ENCODE peak calls at places on chromosomes 12 and 14, in nine cellular contexts. V is stimulated activated effector memory CD8-positive, alpha-beta T cell treated with anti-CD3 and anti-CD28 coated beads, Interleukin-12 subunit alpha, Interleukin-12 subunit beta, amount 100 ng/mL, for 72 hours; F is left lung; W is left cardiac atrium; A is heart left ventricle; L is body of pancreas; G is activated CD8-positive, alpha-beta memory T cell treated with anti-CD3 and anti-CD28 coated beads, Interleukin-2, amount 10 ng/mL, durations not matched to agents 7 days and 5 days; P is PC-3; S is naive thymus-derived CD8-positive, alpha-beta T cell. O is an unnamed sample.

GRCh38 chr14:101843665-101844064 is 82.2 kb downstream of the PPP2R5C start:
- ATAC-seq in V (peak; percentile 78), F (peak; percentile 53), W (no peak), A (no peak), L (no peak), G (peak; percentile 63), P (peak; percentile 20), S (peak; percentile 72), O (peak; percentile 58)

GRCh38 chr12:109958374-109958773 is 37.8 kb downstream of the GIT2 start:
- ATAC-seq in V (no peak), F (no peak), W (no peak), A (no peak), L (no peak), G (no peak), P (no peak), S (no peak), O (no peak)

GRCh38 chr14:99883866-99884650 is 90.8 kb downstream of the EML1 start:
- ATAC-seq in V (no peak), F (no peak), W (no peak), A (no peak), L (no peak), G (no peak), P (no peak), S (no peak), O (no peak)

GRCh38 chr12:108782971-108783370 is 51.7 kb upstream of the CORO1C start:
- ATAC-seq in V (no peak), F (no peak), W (no peak), A (no peak), L (no peak), G (no peak), P (no peak), S (no peak), O (no peak)

GRCh38 chr14:93007225-93007997 is 84.5 kb downstream of the CHGA start:
- ATAC-seq in V (peak; percentile 39), F (peak; percentile 61), W (peak; percentile 48), A (peak; percentile 44), L (no peak), G (no peak), P (peak; percentile 92), S (no peak), O (no peak)

GRCh38 chr12:18799561-18799960 is 61.6 kb downstream of the CAPZA3 start:
- ATAC-seq in V (no peak), F (no peak), W (peak; percentile 44), A (no peak), L (no peak), G (no peak), P (peak; percentile 29), S (no peak), O (no peak)

GRCh38 chr12:78470354-78471195 is 394.0 kb upstream of the SYT1 start:
- ATAC-seq in V (no peak), F (peak; percentile 70), W (no peak), A (no peak), L (no peak), G (no peak), P (peak; percentile 80), S (no peak), O (no peak)

GRCh38 chr12:112103758-112104504 is 4.7 kb downstream of the NAA25 start:
- ATAC-seq in V (no peak), F (no peak), W (no peak), A (no peak), L (no peak), G (no peak), P (no peak), S (no peak), O (no peak)

GRCh38 chr14:75831455-75831854 is 150.3 kb downstream of the TGFB3 start:
- ATAC-seq in V (peak; percentile 60), F (peak; percentile 87), W (peak; percentile 79), A (peak; percentile 87), L (peak; percentile 89), G (peak; percentile 58), P (peak; percentile 62), S (peak; percentile 86), O (peak; percentile 72)

GRCh38 chr12:46224401-46224800 is 44.4 kb downstream of the SLC38A1 start:
- ATAC-seq in V (no peak), F (no peak), W (peak; percentile 93), A (peak; percentile 94), L (peak; percentile 45), G (no peak), P (no peak), S (no peak), O (no peak)

GRCh38 chr14:23437142-23438129 is 2.0 kb upstream of the MYH7 start:
- ATAC-seq in V (no peak), F (no peak), W (no peak), A (no peak), L (no peak), G (no peak), P (no peak), S (no peak), O (no peak)

GRCh38 chr14:73741876-73742519 is 27.8 kb upstream of the PNMA1 start:
- ATAC-seq in V (peak; percentile 44), F (no peak), W (peak; percentile 1), A (no peak), L (no peak), G (peak; percentile 56), P (no peak), S (peak; percentile 69), O (peak; percentile 17)

GRCh38 chr12:16499617-16500016 is 106.3 kb downstream of the LMO3 start:
- ATAC-seq in V (no peak), F (no peak), W (peak; percentile 40), A (no peak), L (no peak), G (no peak), P (no peak), S (no peak), O (no peak)

GRCh38 chr12:47547077-47547476 is 158.8 kb downstream of the RPAP3 start:
- ATAC-seq in V (no peak), F (peak; percentile 65), W (no peak), A (no peak), L (no peak), G (no peak), P (peak; percentile 73), S (no peak), O (no peak)

GRCh38 chr14:35403085-35403396 is 1.5 kb downstream of the NFKBIA start:
- ATAC-seq in V (peak; percentile 31), F (peak; percentile 6), W (peak; percentile 20), A (peak; percentile 5), L (no peak), G (no peak), P (no peak), S (no peak), O (peak; percentile 15)

GRCh38 chr14:99245541-99246511 is 26.2 kb downstream of the BCL11B start:
- ATAC-seq in V (no peak), F (peak; percentile 12), W (no peak), A (peak; percentile 15), L (no peak), G (no peak), P (no peak), S (no peak), O (no peak)

GRCh38 chr12:52686063-52686462 is 5.9 kb upstream of the KRT1 start:
- ATAC-seq in V (no peak), F (no peak), W (no peak), A (no peak), L (no peak), G (no peak), P (no peak), S (no peak), O (no peak)

GRCh38 chr14:68426661-68427549 is 366.0 kb downstream of the ZFP36L1 start:
- ATAC-seq in V (peak; percentile 58), F (no peak), W (no peak), A (peak; percentile 15), L (no peak), G (no peak), P (peak; percentile 58), S (no peak), O (no peak)

GRCh38 chr14:98173291-98173690 is 1098.7 kb downstream of the BCL11B start:
- ATAC-seq in V (no peak), F (no peak), W (no peak), A (no peak), L (no peak), G (peak; percentile 8), P (no peak), S (peak; percentile 60), O (no peak)

GRCh38 chr14:99971929-99972747 is 93.1 kb upstream of the EVL start:
- ATAC-seq in V (peak; percentile 52), F (no peak), W (peak; percentile 3), A (no peak), L (peak; percentile 55), G (peak; percentile 43), P (peak; percentile 46), S (peak; percentile 56), O (peak; percentile 47)

GRCh38 chr12:10285919-10286318 is 21.8 kb upstream of the KLRD1 start:
- ATAC-seq in V (peak; percentile 98), F (no peak), W (no peak), A (no peak), L (no peak), G (peak; percentile 79), P (no peak), S (peak; percentile 62), O (peak; percentile 76)

GRCh38 chr14:50678163-50678562 is 10.1 kb upstream of the SAV1 start:
- ATAC-seq in V (no peak), F (no peak), W (no peak), A (no peak), L (no peak), G (no peak), P (peak; percentile 6), S (no peak), O (no peak)

GRCh38 chr12:122032570-122032969 is 10.9 kb downstream of the BCL7A start:
- ATAC-seq in V (no peak), F (no peak), W (no peak), A (no peak), L (no peak), G (no peak), P (no peak), S (no peak), O (no peak)

O was measured in activated T-helper 17 cell treated with anti-CD3 and anti-CD28 coated beads, Interleukin-2, amount 50 U/mL, for 72 hours.